ENCODE peak calls at places on chromosomes 1 and 21, in nine cellular contexts. U, R, X, V, C, O, L, D and I are unnamed samples.
A peak's percentile ranks its signal among the peaks of the same experiment; 100 is the strongest.

GRCh38 chr1:3219725-3220467 is 150.9 kb downstream of the PRDM16 start:
- DNase-seq in U (no peak), R (no peak), X (no peak), V (no peak), C (no peak), O (no peak), L (no peak), D (no peak), I (no peak)

GRCh38 chr1:209803568-209803967 is 2.4 kb downstream of the IRF6 start:
- DNase-seq in U (no peak), R (no peak), X (no peak), V (no peak), C (no peak), O (no peak), L (no peak), D (no peak), I (no peak)

GRCh38 chr1:43441166-43441893 is 12.4 kb downstream of the HYI start:
- DNase-seq in U (no peak), R (no peak), X (peak; percentile 10), V (no peak), C (peak; percentile 22), O (no peak), L (peak; percentile 14), D (no peak), I (no peak)

GRCh38 chr1:21610027-21610426 is 59.1 kb downstream of the RAP1GAP start:
- DNase-seq in U (no peak), R (no peak), X (no peak), V (no peak), C (no peak), O (no peak), L (no peak), D (no peak), I (no peak)

GRCh38 chr1:54887665-54888071 is 673 bp upstream of the DHCR24 start:
- DNase-seq in U (no peak), R (no peak), X (no peak), V (no peak), C (peak; percentile 47), O (no peak), L (no peak), D (peak; percentile 48), I (peak; percentile 68)

GRCh38 chr1:6144175-6144574 is 35.9 kb downstream of the CHD5 start:
- DNase-seq in U (no peak), R (no peak), X (no peak), V (no peak), C (no peak), O (no peak), L (no peak), D (no peak), I (no peak)

GRCh38 chr1:153770812-153771211 is 4.4 kb upstream of the SLC27A3 start:
- DNase-seq in U (no peak), R (no peak), X (peak; percentile 34), V (no peak), C (no peak), O (no peak), L (peak; percentile 60), D (no peak), I (no peak)

GRCh38 chr1:205810448-205811157 is 2.4 kb downstream of the SLC41A1 start:
- DNase-seq in U (no peak), R (peak; percentile 17), X (no peak), V (no peak), C (no peak), O (no peak), L (no peak), D (no peak), I (no peak)

GRCh38 chr21:43269461-43269860 is 100.7 kb downstream of the CRYAA start:
- DNase-seq in U (no peak), R (no peak), X (no peak), V (no peak), C (no peak), O (no peak), L (no peak), D (no peak), I (no peak)

GRCh38 chr1:192439373-192440025 is 122.7 kb downstream of the RGS21 start:
- DNase-seq in U (no peak), R (peak; percentile 70), X (no peak), V (peak; percentile 95), C (no peak), O (no peak), L (no peak), D (no peak), I (no peak)

GRCh38 chr1:214946615-214947014 is 135.9 kb upstream of the KCNK2 start:
- DNase-seq in U (no peak), R (no peak), X (no peak), V (no peak), C (no peak), O (no peak), L (no peak), D (no peak), I (no peak)

DNA sequence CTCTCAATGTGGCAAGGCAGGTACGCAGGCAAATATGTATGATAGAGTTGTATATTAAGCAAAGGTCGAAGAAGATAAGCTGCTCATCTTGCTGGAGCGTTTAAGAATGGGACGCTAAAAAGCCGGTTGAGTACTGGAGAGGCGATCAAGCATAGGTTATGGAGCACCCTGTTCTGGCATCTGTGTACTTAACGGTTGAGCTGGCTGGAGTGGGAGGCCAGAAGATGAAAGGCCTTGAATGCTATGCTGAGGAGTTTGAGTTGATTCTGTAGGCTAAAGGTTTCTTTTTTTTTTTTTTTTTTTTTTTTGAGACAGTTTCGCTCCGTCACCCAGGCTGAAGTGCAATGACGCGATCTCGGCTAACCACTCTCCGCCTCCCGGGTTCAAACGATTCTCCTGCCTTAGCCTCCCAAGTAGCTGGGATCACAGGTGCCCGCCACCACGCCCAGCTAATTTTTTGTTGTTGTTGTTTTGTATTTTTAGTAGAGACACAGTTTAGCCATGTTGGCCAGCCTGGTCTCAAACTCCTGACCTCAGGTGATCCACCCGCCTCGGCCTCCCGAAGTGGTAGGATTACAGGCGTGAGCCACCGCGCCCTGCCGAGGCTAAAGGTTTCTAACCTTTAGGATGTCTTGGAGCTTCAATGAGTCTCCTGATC is 849 bp upstream of the KHDC4 start:
- DNase-seq in U (no peak), R (no peak), X (no peak), V (no peak), C (no peak), O (no peak), L (no peak), D (no peak), I (no peak)
- TF ChIP-seq POLR2A in U (no peak), R (no peak), X (no peak), V (no peak), C (no peak), O (no peak), L (no peak), D (no peak), I (no peak)

DNA sequence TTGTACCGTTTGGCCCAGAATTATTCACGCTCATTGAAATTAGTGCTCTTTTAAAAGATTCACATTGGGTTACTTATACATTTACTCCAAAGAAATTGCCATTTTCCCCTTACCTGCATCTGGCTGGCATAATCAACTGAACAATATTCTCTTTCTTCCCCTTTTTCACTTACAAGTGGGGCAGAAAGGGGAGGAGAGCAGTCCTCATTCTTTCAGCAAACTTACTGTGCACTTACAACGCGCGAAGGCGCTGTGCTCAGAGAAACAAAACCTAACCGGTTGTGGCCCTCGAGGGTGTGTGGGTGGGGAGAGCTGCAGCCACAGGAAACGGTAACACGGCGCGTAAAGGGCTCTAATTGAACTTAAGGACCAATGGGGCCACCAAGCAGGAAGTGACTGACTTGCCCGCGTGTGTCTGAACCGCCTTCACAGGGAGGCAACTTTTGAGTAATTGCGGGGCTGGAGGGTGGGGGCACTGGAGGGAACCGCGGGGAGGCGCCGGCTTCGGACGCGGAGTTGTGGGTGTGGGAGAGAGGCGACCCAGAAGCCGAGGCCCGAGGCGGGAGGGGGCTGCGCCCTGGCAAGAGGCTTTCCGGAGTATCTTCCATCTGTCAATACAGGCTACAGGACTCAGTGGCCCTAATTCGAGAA is 693 bp upstream of the PNRC2 start:
- DNase-seq in U (peak; percentile 65), R (peak; percentile 86), X (peak; percentile 86), V (peak; percentile 90), C (peak; percentile 86), O (peak; percentile 51), L (peak; percentile 89), D (peak; percentile 90), I (peak; percentile 86)
- TF ChIP-seq POLR2A in U (peak; percentile 77), R (peak; percentile 20), X (no peak), V (no peak), C (no peak), O (peak; percentile 31), L (no peak), D (no peak), I (no peak)

GRCh38 chr1:1212780-1213152 is 1.2 kb downstream of the TNFRSF4 start:
- DNase-seq in U (no peak), R (no peak), X (no peak), V (peak; percentile 11), C (peak; percentile 53), O (no peak), L (peak; percentile 74), D (no peak), I (no peak)
- TF ChIP-seq POLR2A in U (no peak), R (no peak), X (no peak), V (no peak), C (no peak), O (no peak), L (no peak), D (no peak), I (no peak)

DNA sequence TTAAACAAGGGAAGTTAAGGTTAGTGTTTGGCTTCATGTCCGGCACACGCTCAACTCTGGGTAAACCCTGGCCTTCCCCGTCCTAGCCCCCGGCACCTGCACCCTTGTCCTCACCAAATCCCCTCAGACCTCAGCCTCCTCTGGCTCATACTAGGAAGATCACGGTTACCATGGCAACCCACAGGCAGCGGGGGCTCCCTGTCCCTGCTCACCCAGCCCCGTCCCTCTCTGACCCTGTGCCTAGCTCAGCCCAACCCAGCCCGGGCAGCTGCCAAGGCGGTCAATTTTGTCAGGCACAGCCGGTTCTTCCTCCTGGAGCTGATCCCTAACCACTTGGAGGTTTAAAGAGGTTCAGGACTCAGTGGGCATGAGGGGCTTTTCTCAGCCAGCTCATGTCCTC is 49.1 kb upstream of the IGSF21 start:
- DNase-seq in U (no peak), R (no peak), X (no peak), V (no peak), C (no peak), O (no peak), L (no peak), D (no peak), I (no peak)
- TF ChIP-seq POLR2A in U (no peak), R (no peak), X (no peak), V (no peak), C (no peak), O (no peak), L (no peak), D (no peak), I (no peak)